ENCODE peak calls at places on chromosomes 1 and 21, in four cellular contexts. One of them, this sample, is unnamed.

GRCh38 chr1:87435484-87435883 is 106.8 kb downstream of the LMO4 start:
- DNase-seq in GM12864: peak; percentile 47
- DNase-seq in RWPE1: no peak
- DNase-seq in foreskin keratinocyte: peak; percentile 60
- DNase-seq in this sample: peak; percentile 42

GRCh38 chr1:1128454-1129139 is 12.7 kb upstream of the C1orf159 start:
- DNase-seq in GM12864: no peak
- DNase-seq in foreskin keratinocyte: no peak
- DNase-seq in RWPE1: no peak
- DNase-seq in this sample: peak; percentile 30

GRCh38 chr1:235057385-235058306 is 71.0 kb downstream of the TOMM20 start:
- DNase-seq in foreskin keratinocyte: no peak
- DNase-seq in GM12864: no peak
- DNase-seq in RWPE1: no peak
- DNase-seq in this sample: no peak

GRCh38 chr1:201408176-201408814 is 9.2 kb upstream of the LAD1 start:
- DNase-seq in foreskin keratinocyte: peak; percentile 51
- DNase-seq in GM12864: no peak
- DNase-seq in RWPE1: peak; percentile 87
- DNase-seq in this sample: peak; percentile 95

GRCh38 chr1:204438628-204439027 is 27.0 kb upstream of the PPP1R15B start:
- DNase-seq in foreskin keratinocyte: peak; percentile 98
- DNase-seq in GM12864: no peak
- DNase-seq in RWPE1: peak; percentile 98
- DNase-seq in this sample: peak; percentile 46

GRCh38 chr1:110555807-110556470 is 37.0 kb upstream of the KCNA10 start:
- DNase-seq in GM12864: no peak
- DNase-seq in foreskin keratinocyte: no peak
- DNase-seq in RWPE1: no peak
- DNase-seq in this sample: no peak

GRCh38 chr1:224852901-224853568 is 76.4 kb upstream of the DNAH14 start:
- DNase-seq in foreskin keratinocyte: peak; percentile 44
- DNase-seq in RWPE1: peak; percentile 58
- DNase-seq in GM12864: no peak
- DNase-seq in this sample: no peak

GRCh38 chr1:117466761-117467160 is 99.5 kb downstream of the MAN1A2 start:
- DNase-seq in RWPE1: no peak
- DNase-seq in foreskin keratinocyte: peak; percentile 23
- DNase-seq in GM12864: no peak
- DNase-seq in this sample: no peak

GRCh38 chr1:44284184-44284583 is 70.9 kb downstream of the ERI3 start:
- DNase-seq in GM12864: no peak
- DNase-seq in foreskin keratinocyte: no peak
- DNase-seq in RWPE1: no peak
- DNase-seq in this sample: no peak

GRCh38 chr1:238281418-238281817 is 390.7 kb upstream of the ZP4 start:
- DNase-seq in RWPE1: no peak
- DNase-seq in GM12864: no peak
- DNase-seq in foreskin keratinocyte: peak; percentile 3
- DNase-seq in this sample: no peak

GRCh38 chr1:109529895-109530456 is 9.7 kb upstream of the GPR61 start:
- DNase-seq in GM12864: no peak
- DNase-seq in RWPE1: no peak
- DNase-seq in foreskin keratinocyte: no peak
- DNase-seq in this sample: no peak

GRCh38 chr1:244096691-244097090 is 45.6 kb downstream of the ZBTB18 start:
- DNase-seq in GM12864: no peak
- DNase-seq in RWPE1: no peak
- DNase-seq in foreskin keratinocyte: no peak
- DNase-seq in this sample: no peak

GRCh38 chr1:186806477-186806876 is 22.3 kb upstream of the PLA2G4A start:
- DNase-seq in RWPE1: peak; percentile 54
- DNase-seq in foreskin keratinocyte: peak; percentile 40
- DNase-seq in GM12864: no peak
- DNase-seq in this sample: peak; percentile 70

GRCh38 chr1:114338491-114338890 is 172.5 kb downstream of the TRIM33 start:
- DNase-seq in RWPE1: no peak
- DNase-seq in foreskin keratinocyte: no peak
- DNase-seq in GM12864: no peak
- DNase-seq in this sample: no peak

GRCh38 chr1:51829058-51829457 is 49.5 kb downstream of the NRDC start:
- DNase-seq in RWPE1: peak; percentile 31
- DNase-seq in GM12864: no peak
- DNase-seq in foreskin keratinocyte: peak; percentile 91
- DNase-seq in this sample: no peak

GRCh38 chr1:43835141-43836021 is 98.2 kb upstream of the ARTN start:
- DNase-seq in GM12864: no peak
- DNase-seq in foreskin keratinocyte: peak; percentile 55
- DNase-seq in RWPE1: peak; percentile 61
- DNase-seq in this sample: peak; percentile 79

GRCh38 chr1:169363046-169363756 is 4.4 kb downstream of the NME7 start:
- DNase-seq in foreskin keratinocyte: peak; percentile 94
- DNase-seq in GM12864: peak; percentile 22
- DNase-seq in RWPE1: peak; percentile 67
- DNase-seq in this sample: no peak

GRCh38 chr1:117815926-117816325 is 113.5 kb downstream of the GDAP2 start:
- DNase-seq in RWPE1: no peak
- DNase-seq in GM12864: no peak
- DNase-seq in foreskin keratinocyte: no peak
- DNase-seq in this sample: no peak

GRCh38 chr1:53176452-53177344 is 19.9 kb upstream of the CPT2 start:
- DNase-seq in RWPE1: no peak
- DNase-seq in foreskin keratinocyte: peak; percentile 11
- DNase-seq in GM12864: no peak
- DNase-seq in this sample: peak; percentile 47

GRCh38 chr1:115613767-115614166 is 28.0 kb upstream of the VANGL1 start:
- DNase-seq in GM12864: no peak
- DNase-seq in foreskin keratinocyte: no peak
- DNase-seq in RWPE1: no peak
- DNase-seq in this sample: no peak

GRCh38 chr1:47128221-47128620 is 9.0 kb upstream of the CYP4A22 start:
- DNase-seq in GM12864: no peak
- DNase-seq in foreskin keratinocyte: no peak
- DNase-seq in RWPE1: no peak
- DNase-seq in this sample: no peak

GRCh38 chr1:156198831-156199349 is 5.0 kb downstream of the SLC25A44 start:
- DNase-seq in foreskin keratinocyte: no peak
- DNase-seq in RWPE1: no peak
- DNase-seq in GM12864: no peak
- DNase-seq in this sample: no peak

GRCh38 chr1:55040083-55040952 is 970 bp downstream of the PCSK9 start:
- DNase-seq in GM12864: no peak
- DNase-seq in RWPE1: no peak
- DNase-seq in foreskin keratinocyte: peak; percentile 28
- DNase-seq in this sample: peak; percentile 39

GRCh38 chr1:200112308-200112707 is 84.8 kb downstream of the NR5A2 start:
- DNase-seq in GM12864: no peak
- DNase-seq in foreskin keratinocyte: no peak
- DNase-seq in RWPE1: no peak
- DNase-seq in this sample: no peak

GRCh38 chr1:158087320-158087927 is 93.3 kb upstream of the CD1D start:
- DNase-seq in RWPE1: peak; percentile 73
- DNase-seq in GM12864: peak; percentile 19
- DNase-seq in foreskin keratinocyte: peak; percentile 37
- DNase-seq in this sample: peak; percentile 79

GRCh38 chr1:154974086-154974807 is at the start of gene CKS1B:
- DNase-seq in RWPE1: peak; percentile 99
- DNase-seq in foreskin keratinocyte: peak; percentile 100
- DNase-seq in GM12864: peak; percentile 99
- DNase-seq in this sample: peak; percentile 96

GRCh38 chr1:154974808-154975408 is 427 bp downstream of the CKS1B start:
- DNase-seq in foreskin keratinocyte: peak; percentile 96
- DNase-seq in RWPE1: peak; percentile 89
- DNase-seq in GM12864: peak; percentile 93
- DNase-seq in this sample: peak; percentile 96

GRCh38 chr1:154972517-154973343 is 1.8 kb upstream of the CKS1B start:
- DNase-seq in RWPE1: peak; percentile 88
- DNase-seq in GM12864: no peak
- DNase-seq in foreskin keratinocyte: peak; percentile 98
- DNase-seq in this sample: peak; percentile 85

GRCh38 chr1:154972213-154972516 is 1.6 kb upstream of the SHC1 start:
- DNase-seq in GM12864: no peak
- DNase-seq in RWPE1: no peak
- DNase-seq in foreskin keratinocyte: no peak
- DNase-seq in this sample: no peak

DNA sequence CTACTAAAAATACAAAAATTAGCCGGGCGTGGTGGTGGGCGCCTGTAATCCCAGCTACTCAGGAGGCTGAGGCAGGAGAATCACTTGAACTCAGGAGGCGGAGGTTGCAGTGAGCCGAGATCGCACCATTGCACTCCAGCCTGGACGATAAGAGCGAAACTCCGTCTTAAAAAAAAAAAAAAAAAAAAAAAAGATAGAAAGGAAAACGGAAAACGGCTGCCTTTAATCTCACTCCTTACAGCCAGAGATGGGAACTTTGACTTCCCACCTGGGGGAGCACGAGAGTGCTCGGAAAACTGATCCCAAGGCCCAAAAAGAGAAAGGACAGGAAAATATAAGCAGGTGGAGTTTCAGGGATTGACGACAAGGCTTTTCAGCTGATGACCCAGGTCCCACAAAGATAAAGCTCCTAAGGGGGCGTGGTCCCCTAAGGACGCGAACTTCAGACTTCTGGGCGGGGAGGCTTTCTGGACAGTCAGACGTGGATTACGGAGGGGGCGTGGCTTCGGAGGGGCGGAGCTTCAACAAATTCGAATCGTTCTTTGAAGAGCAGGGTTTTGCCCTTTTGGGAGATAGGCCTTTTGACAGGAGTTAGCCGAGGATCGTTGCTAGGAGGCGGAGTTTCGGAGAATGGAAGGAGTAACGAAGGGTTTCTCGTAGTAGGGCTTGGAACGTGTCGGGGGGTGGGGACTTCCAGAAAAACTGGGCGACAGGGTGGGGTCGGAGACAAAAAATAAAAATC is 966 bp upstream of the CKS1B start:
- DNase-seq in RWPE1: peak; percentile 84
- DNase-seq in GM12864: peak; percentile 88
- DNase-seq in foreskin keratinocyte: peak; percentile 97
- DNase-seq in this sample: peak; percentile 99
- TF ChIP-seq CTCF in RWPE1: no peak
- TF ChIP-seq CTCF in GM12864: peak; percentile 16
- TF ChIP-seq CTCF in foreskin keratinocyte: peak; percentile 47
- TF ChIP-seq CTCF in this sample: no peak

DNA sequence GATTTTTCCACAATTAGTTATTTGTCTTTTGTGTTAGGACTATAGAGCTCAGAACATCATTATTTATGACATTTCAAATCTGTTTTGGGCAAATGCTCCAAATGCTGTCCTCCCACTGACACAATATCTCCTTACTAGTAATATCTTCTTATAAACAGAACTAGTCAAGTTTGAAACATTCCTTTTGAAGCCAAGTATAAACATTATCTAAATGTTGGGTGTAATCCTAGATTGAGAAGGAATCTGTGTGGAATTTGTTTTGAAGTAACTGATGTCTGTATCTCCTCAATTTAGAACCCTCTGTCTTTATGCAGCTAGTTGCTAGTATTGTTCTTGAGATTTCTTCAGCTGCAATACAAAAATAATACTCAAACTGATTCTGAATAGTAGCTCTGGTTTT is 28.5 kb upstream of the PAXBP1 start:
- DNase-seq in GM12864: no peak
- DNase-seq in RWPE1: no peak
- DNase-seq in foreskin keratinocyte: no peak
- DNase-seq in this sample: no peak
- TF ChIP-seq CTCF in GM12864: no peak
- TF ChIP-seq CTCF in RWPE1: no peak
- TF ChIP-seq CTCF in foreskin keratinocyte: no peak
- TF ChIP-seq CTCF in this sample: no peak

DNA sequence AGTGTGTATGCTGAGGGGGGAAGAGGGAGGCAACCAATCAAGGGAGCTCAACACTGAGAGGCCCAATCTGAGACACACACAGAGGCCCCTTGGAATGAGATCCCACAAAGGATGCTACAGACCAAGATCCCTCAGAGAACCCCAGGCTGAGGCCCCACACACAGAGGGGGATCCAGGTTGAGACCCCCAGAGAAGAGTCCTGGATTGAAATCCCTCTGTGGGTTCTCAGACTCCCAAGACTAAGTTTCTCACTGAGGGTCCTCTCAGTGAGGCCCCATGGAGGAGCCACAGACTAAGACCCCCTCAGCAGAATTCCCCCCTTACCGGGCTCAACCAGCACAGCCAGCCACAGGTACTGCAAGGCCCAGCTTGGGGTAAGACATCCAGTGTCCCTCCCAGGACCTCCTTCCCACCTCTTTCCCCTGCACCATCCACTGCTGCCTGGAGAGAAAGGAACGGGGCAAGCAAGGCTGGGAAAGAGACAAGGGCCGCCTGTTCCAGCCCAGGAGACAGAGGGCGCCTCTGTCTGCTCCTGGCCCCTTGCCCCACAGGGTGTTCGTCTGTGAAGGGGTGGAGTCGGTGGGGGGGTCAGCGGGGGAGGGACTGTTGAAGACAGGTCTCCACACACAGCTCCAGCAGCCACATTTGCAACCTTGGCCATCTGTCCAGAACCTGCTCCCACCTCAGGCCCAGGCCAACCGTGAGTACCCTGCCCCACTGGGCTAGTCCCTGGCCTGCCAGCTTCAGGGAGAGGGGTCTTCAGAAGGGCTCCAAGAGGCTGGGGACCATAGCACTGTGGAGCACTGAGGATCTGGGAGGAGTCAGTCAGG is at the start of gene S100A1:
- DNase-seq in foreskin keratinocyte: no peak
- DNase-seq in RWPE1: no peak
- DNase-seq in GM12864: no peak
- DNase-seq in this sample: no peak
- TF ChIP-seq CTCF in foreskin keratinocyte: no peak
- TF ChIP-seq CTCF in RWPE1: peak; percentile 16
- TF ChIP-seq CTCF in GM12864: no peak
- TF ChIP-seq CTCF in this sample: no peak

GRCh38 chr1:212917858-212918257 is 32.5 kb upstream of the VASH2 start:
- DNase-seq in RWPE1: no peak
- DNase-seq in GM12864: no peak
- DNase-seq in foreskin keratinocyte: no peak
- DNase-seq in this sample: no peak

GRCh38 chr1:212918751-212919150 is 31.6 kb upstream of the VASH2 start:
- DNase-seq in GM12864: no peak
- DNase-seq in foreskin keratinocyte: no peak
- DNase-seq in RWPE1: no peak
- DNase-seq in this sample: no peak

GRCh38 chr1:212917134-212917485 is 33.2 kb upstream of the VASH2 start:
- DNase-seq in foreskin keratinocyte: no peak
- DNase-seq in RWPE1: no peak
- DNase-seq in GM12864: no peak
- DNase-seq in this sample: no peak

GRCh38 chr1:212920246-212920645 is 30.1 kb upstream of the VASH2 start:
- DNase-seq in GM12864: no peak
- DNase-seq in RWPE1: no peak
- DNase-seq in foreskin keratinocyte: no peak
- DNase-seq in this sample: no peak

DNA sequence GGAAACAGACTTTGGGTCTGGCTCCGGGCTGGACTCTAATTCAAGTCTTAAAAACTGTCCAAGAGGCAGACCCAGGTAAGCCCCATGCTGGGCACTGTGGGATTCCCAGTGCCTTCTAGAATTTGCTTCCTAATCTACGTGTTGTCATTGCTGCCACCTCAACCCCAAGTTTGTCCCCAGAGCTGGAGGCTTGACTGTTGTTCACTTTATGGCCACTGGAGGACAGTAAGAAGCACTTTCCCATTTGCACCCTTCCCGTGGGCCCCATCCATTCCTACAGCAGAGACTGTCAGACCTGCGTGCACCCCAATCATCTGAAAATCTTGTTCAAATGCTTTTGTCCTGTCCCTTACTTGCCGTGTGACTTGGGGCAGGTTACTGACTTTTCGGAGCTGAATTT is 29.4 kb upstream of the VASH2 start:
- DNase-seq in GM12864: no peak
- DNase-seq in foreskin keratinocyte: no peak
- DNase-seq in RWPE1: no peak
- DNase-seq in this sample: no peak
- TF ChIP-seq CTCF in GM12864: peak; percentile 80
- TF ChIP-seq CTCF in foreskin keratinocyte: peak; percentile 27
- TF ChIP-seq CTCF in RWPE1: no peak
- TF ChIP-seq CTCF in this sample: peak; percentile 27

This sample was measured in Calu3.